ENCODE peak calls at places on chromosomes 13 and 19, in ten cellular contexts. One of them, this sample, is unnamed.

GRCh38 chr13:20719783-20720182 is 16.3 kb downstream of the IL17D start:
- DNase-seq in thoracic aorta: no peak
- DNase-seq in AG04450: no peak
- DNase-seq in cardiac muscle cell: no peak
- DNase-seq in fibroblast of lung: no peak
- DNase-seq in MM.1S: no peak
- DNase-seq in tibial artery: no peak
- DNase-seq in cardiac fibroblast: no peak
- DNase-seq in CD8-positive, alpha-beta T cell: no peak
- DNase-seq in nephron progenitor cell: no peak
- DNase-seq in this sample: no peak

GRCh38 chr13:58160980-58161379 is 529.4 kb downstream of the PCDH17 start:
- DNase-seq in cardiac muscle cell: no peak
- DNase-seq in CD8-positive, alpha-beta T cell: no peak
- DNase-seq in MM.1S: no peak
- DNase-seq in fibroblast of lung: no peak
- DNase-seq in thoracic aorta: no peak
- DNase-seq in AG04450: no peak
- DNase-seq in cardiac fibroblast: no peak
- DNase-seq in tibial artery: no peak
- DNase-seq in nephron progenitor cell: no peak
- DNase-seq in this sample: no peak

GRCh38 chr19:12937243-12938053 is 961 bp upstream of the CALR start:
- DNase-seq in AG04450: no peak
- DNase-seq in CD8-positive, alpha-beta T cell: peak
- DNase-seq in thoracic aorta: no peak
- DNase-seq in cardiac muscle cell: no peak
- DNase-seq in tibial artery: no peak
- DNase-seq in cardiac fibroblast: no peak
- DNase-seq in nephron progenitor cell: no peak
- DNase-seq in fibroblast of lung: no peak
- DNase-seq in MM.1S: peak
- DNase-seq in this sample: no peak

GRCh38 chr13:109989155-109989554 is 202.8 kb upstream of the IRS2 start:
- DNase-seq in fibroblast of lung: peak
- DNase-seq in cardiac fibroblast: no peak
- DNase-seq in cardiac muscle cell: peak
- DNase-seq in MM.1S: no peak
- DNase-seq in nephron progenitor cell: no peak
- DNase-seq in CD8-positive, alpha-beta T cell: no peak
- DNase-seq in thoracic aorta: no peak
- DNase-seq in tibial artery: no peak
- DNase-seq in AG04450: no peak
- DNase-seq in this sample: no peak

GRCh38 chr13:106151056-106151699 is 384.3 kb downstream of the EFNB2 start:
- DNase-seq in nephron progenitor cell: no peak
- DNase-seq in thoracic aorta: no peak
- DNase-seq in tibial artery: no peak
- DNase-seq in MM.1S: no peak
- DNase-seq in fibroblast of lung: peak
- DNase-seq in CD8-positive, alpha-beta T cell: no peak
- DNase-seq in cardiac muscle cell: peak
- DNase-seq in cardiac fibroblast: peak
- DNase-seq in AG04450: peak
- DNase-seq in this sample: peak

GRCh38 chr19:41552558-41552957 is 23.4 kb upstream of the CEACAM21 start:
- DNase-seq in cardiac muscle cell: no peak
- DNase-seq in CD8-positive, alpha-beta T cell: no peak
- DNase-seq in thoracic aorta: no peak
- DNase-seq in fibroblast of lung: no peak
- DNase-seq in nephron progenitor cell: no peak
- DNase-seq in AG04450: no peak
- DNase-seq in MM.1S: peak
- DNase-seq in tibial artery: no peak
- DNase-seq in cardiac fibroblast: no peak
- DNase-seq in this sample: no peak

GRCh38 chr19:45716314-45717130 is 14.2 kb downstream of the FBXO46 start:
- DNase-seq in CD8-positive, alpha-beta T cell: peak
- DNase-seq in thoracic aorta: no peak
- DNase-seq in cardiac muscle cell: peak
- DNase-seq in AG04450: no peak
- DNase-seq in MM.1S: peak
- DNase-seq in fibroblast of lung: peak
- DNase-seq in cardiac fibroblast: peak
- DNase-seq in nephron progenitor cell: no peak
- DNase-seq in tibial artery: no peak
- DNase-seq in this sample: no peak

GRCh38 chr19:743168-743687 is 7.7 kb upstream of the MISP start:
- DNase-seq in MM.1S: no peak
- DNase-seq in tibial artery: no peak
- DNase-seq in nephron progenitor cell: no peak
- DNase-seq in cardiac fibroblast: peak
- DNase-seq in cardiac muscle cell: peak
- DNase-seq in fibroblast of lung: peak
- DNase-seq in thoracic aorta: no peak
- DNase-seq in AG04450: no peak
- DNase-seq in CD8-positive, alpha-beta T cell: no peak
- DNase-seq in this sample: no peak

GRCh38 chr13:113819731-113820715 is 43.9 kb downstream of the GAS6 start:
- DNase-seq in thoracic aorta: no peak
- DNase-seq in cardiac muscle cell: no peak
- DNase-seq in nephron progenitor cell: no peak
- DNase-seq in CD8-positive, alpha-beta T cell: no peak
- DNase-seq in fibroblast of lung: peak
- DNase-seq in cardiac fibroblast: no peak
- DNase-seq in AG04450: no peak
- DNase-seq in tibial artery: no peak
- DNase-seq in MM.1S: no peak
- DNase-seq in this sample: no peak

GRCh38 chr19:47766670-47767069 is 11.8 kb upstream of the SELENOW start:
- DNase-seq in tibial artery: no peak
- DNase-seq in AG04450: no peak
- DNase-seq in cardiac muscle cell: no peak
- DNase-seq in CD8-positive, alpha-beta T cell: no peak
- DNase-seq in fibroblast of lung: no peak
- DNase-seq in thoracic aorta: no peak
- DNase-seq in cardiac fibroblast: no peak
- DNase-seq in nephron progenitor cell: no peak
- DNase-seq in MM.1S: no peak
- DNase-seq in this sample: no peak
- TF ChIP-seq CTCF in tibial artery: no peak
- TF ChIP-seq CTCF in AG04450: no peak
- TF ChIP-seq CTCF in cardiac muscle cell: no peak
- TF ChIP-seq CTCF in CD8-positive, alpha-beta T cell: no peak
- TF ChIP-seq CTCF in fibroblast of lung: no peak
- TF ChIP-seq CTCF in thoracic aorta: no peak
- TF ChIP-seq CTCF in cardiac fibroblast: no peak
- TF ChIP-seq CTCF in nephron progenitor cell: no peak
- TF ChIP-seq CTCF in MM.1S: no peak
- TF ChIP-seq CTCF in this sample: no peak

GRCh38 chr19:16497837-16498236 is 1.6 kb downstream of the C19orf44 start:
- DNase-seq in nephron progenitor cell: no peak
- DNase-seq in MM.1S: no peak
- DNase-seq in AG04450: no peak
- DNase-seq in cardiac fibroblast: no peak
- DNase-seq in tibial artery: no peak
- DNase-seq in cardiac muscle cell: no peak
- DNase-seq in fibroblast of lung: no peak
- DNase-seq in thoracic aorta: no peak
- DNase-seq in CD8-positive, alpha-beta T cell: no peak
- DNase-seq in this sample: no peak

GRCh38 chr19:16497042-16497441 is 848 bp downstream of the C19orf44 start:
- DNase-seq in cardiac fibroblast: no peak
- DNase-seq in MM.1S: no peak
- DNase-seq in CD8-positive, alpha-beta T cell: no peak
- DNase-seq in tibial artery: no peak
- DNase-seq in nephron progenitor cell: no peak
- DNase-seq in AG04450: no peak
- DNase-seq in cardiac muscle cell: no peak
- DNase-seq in thoracic aorta: no peak
- DNase-seq in fibroblast of lung: no peak
- DNase-seq in this sample: no peak

GRCh38 chr19:16496613-16496983 is 404 bp downstream of the C19orf44 start:
- DNase-seq in tibial artery: peak
- DNase-seq in cardiac muscle cell: peak
- DNase-seq in thoracic aorta: peak
- DNase-seq in MM.1S: no peak
- DNase-seq in nephron progenitor cell: no peak
- DNase-seq in fibroblast of lung: peak
- DNase-seq in CD8-positive, alpha-beta T cell: no peak
- DNase-seq in cardiac fibroblast: peak
- DNase-seq in AG04450: no peak
- DNase-seq in this sample: no peak

DNA sequence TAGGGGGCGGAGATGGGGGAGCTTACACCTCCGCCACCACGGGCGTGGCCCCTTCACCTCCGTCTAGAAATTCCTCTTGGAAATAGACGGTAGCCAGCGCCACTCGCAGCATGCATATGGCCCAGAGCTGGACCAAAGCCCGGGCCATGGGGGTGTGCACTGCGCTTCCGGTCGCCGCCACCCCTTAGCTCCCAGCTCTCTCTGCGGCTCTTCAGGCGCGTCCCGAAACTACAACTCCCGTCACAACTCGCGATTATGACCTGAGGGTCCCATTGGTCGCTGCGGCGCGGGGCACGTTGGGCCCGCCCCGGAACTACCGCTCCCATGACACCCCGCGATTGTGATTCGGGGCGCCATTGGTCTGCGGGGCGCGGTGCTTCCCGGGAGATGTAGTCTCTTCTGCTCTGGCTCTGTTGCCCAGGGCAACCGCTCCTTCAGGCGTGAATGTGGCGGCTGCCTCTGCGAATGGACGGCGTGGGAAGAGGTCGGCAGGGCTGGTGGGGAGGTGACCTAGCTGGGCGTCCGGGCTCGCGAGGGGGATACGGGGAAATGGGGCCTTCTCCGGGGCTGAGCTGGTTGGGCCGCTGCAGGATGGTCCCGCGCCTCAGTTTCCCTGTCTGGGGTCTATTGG is at the start of the genes C19orf44 and CALR3:
- DNase-seq in AG04450: peak
- DNase-seq in nephron progenitor cell: peak
- DNase-seq in thoracic aorta: peak
- DNase-seq in tibial artery: peak
- DNase-seq in cardiac muscle cell: peak
- DNase-seq in CD8-positive, alpha-beta T cell: peak
- DNase-seq in MM.1S: peak
- DNase-seq in fibroblast of lung: peak
- DNase-seq in cardiac fibroblast: peak
- DNase-seq in this sample: peak
- TF ChIP-seq CTCF in AG04450: no peak
- TF ChIP-seq CTCF in nephron progenitor cell: no peak
- TF ChIP-seq CTCF in thoracic aorta: peak
- TF ChIP-seq CTCF in tibial artery: peak
- TF ChIP-seq CTCF in cardiac muscle cell: no peak
- TF ChIP-seq CTCF in CD8-positive, alpha-beta T cell: no peak
- TF ChIP-seq CTCF in MM.1S: no peak
- TF ChIP-seq CTCF in fibroblast of lung: no peak
- TF ChIP-seq CTCF in cardiac fibroblast: no peak
- TF ChIP-seq CTCF in this sample: no peak

GRCh38 chr19:4456566-4456842 is 1.1 kb downstream of the UBXN6 start:
- DNase-seq in MM.1S: no peak
- DNase-seq in CD8-positive, alpha-beta T cell: no peak
- DNase-seq in thoracic aorta: no peak
- DNase-seq in AG04450: no peak
- DNase-seq in cardiac fibroblast: peak
- DNase-seq in fibroblast of lung: peak
- DNase-seq in cardiac muscle cell: peak
- DNase-seq in nephron progenitor cell: peak
- DNase-seq in tibial artery: no peak
- DNase-seq in this sample: no peak

GRCh38 chr19:4456843-4457653 is 546 bp downstream of the UBXN6 start:
- DNase-seq in tibial artery: no peak
- DNase-seq in CD8-positive, alpha-beta T cell: peak
- DNase-seq in fibroblast of lung: peak
- DNase-seq in MM.1S: no peak
- DNase-seq in AG04450: no peak
- DNase-seq in cardiac muscle cell: peak
- DNase-seq in cardiac fibroblast: peak
- DNase-seq in nephron progenitor cell: peak
- DNase-seq in thoracic aorta: no peak
- DNase-seq in this sample: no peak

GRCh38 chr19:4454952-4455738 is 2.4 kb downstream of the UBXN6 start:
- DNase-seq in thoracic aorta: no peak
- DNase-seq in nephron progenitor cell: no peak
- DNase-seq in cardiac muscle cell: peak
- DNase-seq in tibial artery: no peak
- DNase-seq in CD8-positive, alpha-beta T cell: no peak
- DNase-seq in AG04450: no peak
- DNase-seq in cardiac fibroblast: peak
- DNase-seq in fibroblast of lung: peak
- DNase-seq in MM.1S: no peak
- DNase-seq in this sample: no peak

GRCh38 chr19:4454621-4454951 is 3.0 kb downstream of the UBXN6 start:
- DNase-seq in tibial artery: no peak
- DNase-seq in MM.1S: no peak
- DNase-seq in thoracic aorta: no peak
- DNase-seq in AG04450: no peak
- DNase-seq in CD8-positive, alpha-beta T cell: no peak
- DNase-seq in cardiac fibroblast: no peak
- DNase-seq in nephron progenitor cell: no peak
- DNase-seq in cardiac muscle cell: no peak
- DNase-seq in fibroblast of lung: no peak
- DNase-seq in this sample: no peak

GRCh38 chr19:4455742-4456565 is 1.6 kb downstream of the UBXN6 start:
- DNase-seq in thoracic aorta: no peak
- DNase-seq in nephron progenitor cell: peak
- DNase-seq in MM.1S: no peak
- DNase-seq in AG04450: no peak
- DNase-seq in cardiac muscle cell: peak
- DNase-seq in fibroblast of lung: peak
- DNase-seq in tibial artery: no peak
- DNase-seq in CD8-positive, alpha-beta T cell: no peak
- DNase-seq in cardiac fibroblast: peak
- DNase-seq in this sample: no peak
- TF ChIP-seq CTCF in thoracic aorta: no peak
- TF ChIP-seq CTCF in nephron progenitor cell: no peak
- TF ChIP-seq CTCF in MM.1S: no peak
- TF ChIP-seq CTCF in AG04450: peak
- TF ChIP-seq CTCF in cardiac muscle cell: no peak
- TF ChIP-seq CTCF in fibroblast of lung: peak
- TF ChIP-seq CTCF in tibial artery: no peak
- TF ChIP-seq CTCF in CD8-positive, alpha-beta T cell: no peak
- TF ChIP-seq CTCF in cardiac fibroblast: peak
- TF ChIP-seq CTCF in this sample: no peak

DNA sequence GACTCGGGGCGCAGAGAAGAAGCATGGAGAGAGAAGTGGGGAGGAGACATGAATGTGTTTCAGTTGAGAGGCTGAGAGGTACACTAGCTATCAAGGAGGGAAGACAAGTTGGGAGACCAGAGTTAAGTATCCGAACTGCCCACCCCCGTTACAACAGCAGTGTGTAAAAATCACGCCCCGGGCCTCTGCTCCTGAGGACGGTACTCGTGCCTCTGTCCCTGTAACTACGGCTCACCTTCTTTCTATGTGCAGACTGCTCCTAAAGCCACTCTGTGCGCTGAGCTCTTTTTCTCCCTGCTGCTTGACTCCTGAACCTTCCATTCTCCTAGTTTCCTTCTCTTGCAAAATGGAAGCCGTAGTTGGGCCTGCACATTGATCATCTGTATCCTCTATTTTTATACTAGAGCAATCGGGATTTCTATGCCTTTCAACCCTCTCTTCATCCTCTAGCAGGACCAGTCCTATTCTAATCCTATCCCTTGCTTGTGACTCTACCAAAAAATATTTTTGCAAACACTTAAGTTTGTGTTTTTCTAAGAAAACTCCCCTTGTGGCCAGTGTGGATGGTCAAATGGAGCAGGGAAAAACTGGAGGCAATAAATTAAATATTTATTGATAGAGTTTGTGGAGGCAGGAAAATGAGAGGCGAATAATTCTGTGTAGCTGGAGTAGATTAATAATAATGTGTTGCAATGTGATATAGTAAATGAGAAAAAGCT is 569 bp downstream of the POLR1D start:
- DNase-seq in cardiac muscle cell: no peak
- DNase-seq in tibial artery: no peak
- DNase-seq in fibroblast of lung: peak
- DNase-seq in AG04450: no peak
- DNase-seq in MM.1S: no peak
- DNase-seq in nephron progenitor cell: no peak
- DNase-seq in CD8-positive, alpha-beta T cell: no peak
- DNase-seq in thoracic aorta: no peak
- DNase-seq in cardiac fibroblast: peak
- DNase-seq in this sample: no peak
- TF ChIP-seq CTCF in cardiac muscle cell: peak
- TF ChIP-seq CTCF in tibial artery: no peak
- TF ChIP-seq CTCF in fibroblast of lung: peak
- TF ChIP-seq CTCF in AG04450: peak
- TF ChIP-seq CTCF in MM.1S: no peak
- TF ChIP-seq CTCF in nephron progenitor cell: peak
- TF ChIP-seq CTCF in CD8-positive, alpha-beta T cell: no peak
- TF ChIP-seq CTCF in thoracic aorta: no peak
- TF ChIP-seq CTCF in cardiac fibroblast: peak
- TF ChIP-seq CTCF in this sample: peak

This sample was measured in AG09309.